ENCODE peak calls at places on chromosomes 13 and 19, in four cellular contexts. W, A, G and E are unnamed samples. For H3K4me1, the result is how much of the 10 kb centered on the place peaks cover.

GRCh38 chr13:23715762-23716235 is 145.6 kb downstream of the TNFRSF19 start:
- DNase-seq in W (peak), A (no peak), G (no peak), E (peak)

GRCh38 chr19:51338563-51339312 is 3.2 kb downstream of the VSIG10L start:
- DNase-seq in W (peak), A (peak), G (peak), E (peak)

GRCh38 chr19:343941-344624 is 513 bp downstream of the MIER2 start:
- DNase-seq in W (no peak), A (no peak), G (no peak), E (no peak)

GRCh38 chr19:13110099-13110610 is 6.4 kb downstream of the TRMT1 start:
- DNase-seq in W (no peak), A (no peak), G (no peak), E (no peak)

GRCh38 chr13:80313668-80314278 is 27.2 kb downstream of the SPRY2 start:
- DNase-seq in W (no peak), A (no peak), G (no peak), E (no peak)

GRCh38 chr13:76421011-76421410 is 465.2 kb downstream of the KCTD12 start:
- DNase-seq in W (no peak), A (no peak), G (no peak), E (no peak)

GRCh38 chr13:108968566-108968965 is 339.2 kb downstream of the MYO16 start:
- DNase-seq in W (no peak), A (no peak), G (no peak), E (no peak)

GRCh38 chr19:30214651-30215051 is 157.5 kb upstream of the ZNF536 start:
- DNase-seq in W (no peak), A (no peak), G (no peak), E (no peak)

GRCh38 chr13:95624020-95624419 is 20.5 kb downstream of the DZIP1 start:
- DNase-seq in W (no peak), A (no peak), G (no peak), E (no peak)

GRCh38 chr13:83151308-83151660 is 731.0 kb downstream of the SLITRK1 start:
- DNase-seq in W (no peak), A (no peak), G (no peak), E (no peak)

GRCh38 chr13:106835477-106835876 is 267.5 kb upstream of the ARGLU1 start:
- DNase-seq in W (no peak), A (no peak), G (no peak), E (no peak)

GRCh38 chr13:52158629-52159158 is 703 bp downstream of the NEK3 start:
- DNase-seq in W (no peak), A (peak), G (peak), E (peak)

GRCh38 chr13:86830046-86830445 is 841.1 kb upstream of the SLITRK5 start:
- DNase-seq in W (no peak), A (no peak), G (no peak), E (no peak)

GRCh38 chr13:27917121-27917947 is 2.5 kb upstream of the PDX1 start:
- DNase-seq in W (no peak), A (no peak), G (no peak), E (peak)

GRCh38 chr19:492091-492531 is 4.2 kb upstream of the MADCAM1 start:
- DNase-seq in W (no peak), A (no peak), G (no peak), E (no peak)

GRCh38 chr13:31965361-31966066 is 66.1 kb upstream of the FRY start:
- DNase-seq in W (no peak), A (no peak), G (no peak), E (no peak)

GRCh38 chr13:84896128-84896527 is 903.1 kb downstream of the SLITRK6 start:
- DNase-seq in W (no peak), A (peak), G (no peak), E (peak)

GRCh38 chr19:7988307-7988706 is 17.1 kb downstream of the ELAVL1 start:
- DNase-seq in W (no peak), A (no peak), G (no peak), E (no peak)

GRCh38 chr13:46866150-46866549 is 30.7 kb downstream of the HTR2A start:
- DNase-seq in W (no peak), A (peak), G (peak), E (no peak)

GRCh38 chr13:36360863-36361262 is 14.7 kb upstream of the SPART start:
- DNase-seq in W (no peak), A (no peak), G (no peak), E (no peak)

GRCh38 chr19:17322854-17323253 is 11.8 kb downstream of the ANO8 start:
- DNase-seq in W (no peak), A (no peak), G (no peak), E (no peak)

GRCh38 chr13:23678768-23679167 is 108.6 kb downstream of the TNFRSF19 start:
- DNase-seq in W (no peak), A (no peak), G (no peak), E (no peak)

GRCh38 chr13:51826606-51827005 is 18.4 kb downstream of the TMEM272 start:
- DNase-seq in W (no peak), A (peak), G (no peak), E (no peak)

GRCh38 chr13:113936566-113936965 is 37.3 kb downstream of the C13orf46 start:
- DNase-seq in W (no peak), A (no peak), G (no peak), E (no peak)

GRCh38 chr13:44317752-44318550 is 55.7 kb upstream of the SERP2 start:
- DNase-seq in W (no peak), A (no peak), G (no peak), E (no peak)

GRCh38 chr19:55251296-55252081 is 7.3 kb downstream of the PPP6R1 start:
- DNase-seq in W (peak), A (no peak), G (no peak), E (no peak)

GRCh38 chr13:96527497-96527896 is 437.6 kb downstream of the HS6ST3 start:
- DNase-seq in W (no peak), A (no peak), G (no peak), E (no peak)

GRCh38 chr19:4987286-4987685 is 18.4 kb downstream of the KDM4B start:
- DNase-seq in W (no peak), A (no peak), G (no peak), E (no peak)

GRCh38 chr19:3725121-3725520 is 16.9 kb downstream of the TJP3 start:
- DNase-seq in W (no peak), A (no peak), G (no peak), E (no peak)

GRCh38 chr19:2813235-2814160 is 6.2 kb upstream of the ZNF554 start:
- DNase-seq in W (no peak), A (no peak), G (no peak), E (no peak)

GRCh38 chr19:17765069-17765618 is 13.9 kb downstream of the FCHO1 start:
- DNase-seq in W (peak), A (peak), G (peak), E (no peak)

GRCh38 chr19:1268392-1269064 is 604 bp upstream of the CIRBP start:
- DNase-seq in W (no peak), A (no peak), G (no peak), E (no peak)

DNA sequence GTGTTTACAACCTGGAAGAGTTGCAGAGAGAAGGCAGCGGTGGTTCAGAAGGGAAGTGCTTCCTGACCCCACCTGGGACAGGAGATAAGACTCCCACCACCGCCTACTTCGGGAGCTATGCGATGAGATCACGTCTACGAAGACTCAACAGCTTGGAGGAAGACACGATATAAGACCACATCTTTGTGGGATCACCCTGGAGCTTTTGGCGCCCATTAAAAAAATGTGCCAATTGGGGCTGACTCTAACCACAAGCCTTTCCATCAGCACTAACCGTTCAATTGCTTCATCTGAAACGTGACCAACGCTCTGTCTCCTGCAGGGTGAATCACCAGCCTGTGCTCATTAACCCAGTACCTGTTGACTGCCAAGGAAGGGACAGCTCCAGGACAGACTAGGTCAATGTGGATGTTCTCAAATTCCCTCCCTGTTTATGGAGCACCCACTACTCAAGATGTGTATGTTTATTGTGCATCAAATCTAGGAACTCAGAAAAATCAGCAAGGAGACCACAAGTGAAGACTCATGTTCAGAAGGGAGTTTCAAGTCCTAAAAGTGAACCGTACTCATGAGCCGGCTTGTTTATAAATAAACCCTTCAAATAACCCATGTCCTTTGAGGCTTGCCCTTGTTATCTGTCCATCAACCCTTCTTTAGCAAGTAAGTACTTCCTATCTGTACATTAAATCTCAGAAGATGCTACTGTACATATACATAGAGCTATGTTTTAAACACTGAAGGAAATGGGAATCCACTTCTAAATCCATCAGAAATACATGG is 67.5 kb downstream of the LATS2 start:
- DNase-seq in W (no peak), A (no peak), G (peak), E (peak)
- TF ChIP-seq POLR2A in W (no peak), A (no peak), G (no peak), E (no peak)

DNA sequence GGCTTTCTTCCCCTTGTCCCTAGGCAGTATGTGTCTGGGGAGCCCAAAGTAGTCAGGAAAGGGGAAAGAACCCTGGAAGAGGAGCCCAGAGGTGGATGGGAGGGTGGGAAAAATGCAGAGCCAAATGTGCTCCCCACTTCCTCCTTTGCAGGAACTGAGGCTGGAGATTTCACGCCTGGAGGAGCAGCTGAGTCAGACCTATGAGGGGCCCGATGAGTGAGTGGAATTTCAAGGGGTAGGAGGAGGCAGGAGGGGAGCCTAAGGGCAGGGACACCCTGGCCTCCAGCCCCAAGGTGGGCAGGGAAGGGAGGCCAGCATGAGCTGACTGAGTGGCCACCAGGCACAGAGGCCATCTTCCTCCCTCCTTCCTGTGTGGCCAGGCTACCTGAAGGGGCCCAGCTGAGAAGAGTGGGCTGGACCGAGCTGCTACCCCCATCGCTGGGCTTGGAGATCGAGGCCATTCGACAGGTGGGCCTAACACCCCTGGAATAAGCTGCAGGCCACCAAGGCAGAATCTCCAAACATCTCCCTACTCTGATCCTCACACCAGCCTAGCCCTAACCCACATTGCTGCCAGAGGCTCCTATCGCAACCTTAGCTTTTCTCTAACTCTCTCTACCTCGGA is 14.3 kb downstream of the PTH2 start:
- DNase-seq in W (no peak), A (no peak), G (no peak), E (no peak)
- H3K4me3 ChIP-seq in W (no peak), A (no peak), G (no peak), E (no peak)

DNA sequence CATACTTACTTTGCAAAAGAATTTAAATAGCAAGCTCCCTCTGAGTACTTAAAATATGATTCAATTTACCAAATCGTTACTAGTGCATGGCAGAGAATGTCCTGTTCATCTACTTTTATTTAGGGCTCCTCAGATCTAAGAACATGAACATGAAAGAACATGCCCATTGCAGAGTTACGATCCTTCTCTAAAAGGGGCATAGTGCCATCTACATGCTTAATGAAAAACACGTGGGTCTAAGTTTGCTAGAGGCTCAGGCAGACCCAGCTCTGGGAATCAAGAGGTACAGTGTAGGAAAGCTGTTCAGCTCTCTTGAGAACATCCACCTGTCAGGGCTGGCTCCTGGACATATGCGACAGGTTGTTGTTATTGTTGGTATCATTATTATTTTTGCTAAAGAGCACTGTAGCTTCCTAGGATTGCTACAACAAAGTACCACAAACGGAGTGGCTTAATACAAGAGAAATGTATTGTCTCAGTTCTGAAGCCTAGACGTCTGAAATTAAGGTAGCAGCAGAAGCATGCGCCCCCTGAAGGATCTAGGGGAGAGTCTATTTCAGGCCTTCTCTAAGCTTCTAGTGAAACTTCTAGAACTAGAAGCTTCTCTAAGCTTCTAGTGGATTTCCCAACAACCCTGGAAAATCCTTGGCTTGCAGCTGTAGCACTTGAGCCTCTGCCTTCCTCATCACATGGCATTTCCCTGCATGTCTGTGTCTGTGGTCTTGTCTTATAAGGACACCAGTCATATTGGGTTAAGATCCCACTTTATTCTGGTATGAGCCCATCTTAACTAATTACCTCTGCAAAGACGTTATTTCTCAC is 133.9 kb downstream of the DCT start:
- DNase-seq in W (no peak), A (no peak), G (no peak), E (no peak)
- H3K4me1 ChIP-seq in W (under half), A (under half), G (under half), E (under half)

GRCh38 chr19:6717441-6717971 is 2.9 kb downstream of the C3 start:
- DNase-seq in W (no peak), A (no peak), G (no peak), E (no peak)
- TF ChIP-seq POLR2A in W (no peak), A (no peak), G (no peak), E (no peak)

GRCh38 chr19:45597425-45598111 is 4.4 kb downstream of the GPR4 start:
- DNase-seq in W (no peak), A (no peak), G (no peak), E (no peak)
- H3K4me3 ChIP-seq in W (no peak), A (no peak), G (peak), E (no peak)

DNA sequence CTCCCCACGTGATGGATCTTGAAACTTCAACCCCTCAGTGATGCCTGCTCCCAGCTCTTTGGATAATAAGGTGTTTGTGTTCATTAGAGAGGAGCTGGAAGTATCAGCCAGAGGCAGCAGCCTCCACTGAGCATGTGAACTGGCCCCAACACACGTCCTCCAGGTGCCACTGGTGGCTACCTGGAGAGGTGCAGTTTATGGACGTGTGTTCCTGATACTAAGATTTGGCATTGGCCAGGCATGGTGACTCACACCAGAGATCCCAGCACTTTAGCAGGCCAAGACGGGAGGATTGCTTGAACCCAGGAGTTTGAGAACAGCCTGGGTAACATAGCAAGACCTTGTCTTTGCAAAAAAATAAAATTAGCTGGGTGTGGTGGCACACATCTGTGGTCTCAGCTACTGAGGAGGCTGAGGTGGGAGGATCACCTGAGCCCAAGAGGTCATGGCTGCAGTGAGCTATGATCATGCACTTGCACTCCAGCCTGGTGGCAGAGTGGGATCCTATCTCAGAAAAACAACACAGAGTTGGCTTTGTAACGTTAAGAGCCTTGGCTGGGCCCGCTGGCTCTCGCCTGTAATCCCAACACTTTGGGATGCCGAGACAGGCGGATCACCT is 34.4 kb downstream of the SLC25A42 start:
- DNase-seq in W (no peak), A (no peak), G (no peak), E (no peak)
- H3K4me1 ChIP-seq in W (under half), A (under half), G (under half), E (under half)